ENCODE peak calls at places on chromosomes 11 and 22, in nine cellular contexts. Z is stomach; D is cardiac muscle cell; I is right atrium auricular region; Y is colonic mucosa; M is CD8-positive, alpha-beta T cell; V is lung; W is body of pancreas; L is tibial nerve. T is an unnamed sample. For H3K4me1 and H3K36me3, the result is how much of the 10 kb centered on the place peaks cover.

GRCh38 chr11:112085822-112086421 is 634 bp downstream of the TIMM8B start:
- DNase-seq in Z (no peak), D (peak), I (no peak), Y (peak), M (no peak), V (no peak), W (no peak), L (no peak), T (peak)

GRCh38 chr11:107282195-107282594 is 175.4 kb downstream of the CWF19L2 start:
- DNase-seq in Z (no peak), D (no peak), I (no peak), Y (no peak), M (no peak), V (no peak), W (no peak), L (no peak), T (no peak)

GRCh38 chr11:110762596-110762995 is 50.4 kb upstream of the ARHGAP20 start:
- DNase-seq in Z (no peak), D (no peak), I (no peak), Y (no peak), M (no peak), V (no peak), W (no peak), L (no peak), T (no peak)

GRCh38 chr22:43515902-43516301 is 104.1 kb downstream of the MPPED1 start:
- DNase-seq in Z (no peak), D (no peak), I (no peak), Y (no peak), M (no peak), V (no peak), W (no peak), L (no peak), T (no peak)

GRCh38 chr11:39209966-39210365 is 2249.5 kb downstream of the LRRC4C start:
- DNase-seq in Z (no peak), D (peak), I (no peak), Y (no peak), M (no peak), V (no peak), W (no peak), L (no peak), T (no peak)

GRCh38 chr11:47376543-47377371 is 1.6 kb downstream of the SPI1 start:
- DNase-seq in Z (no peak), D (no peak), I (no peak), Y (no peak), M (no peak), V (peak), W (no peak), L (no peak), T (no peak)

GRCh38 chr11:108340958-108341357 is 118.1 kb downstream of the ATM start:
- DNase-seq in Z (no peak), D (no peak), I (no peak), Y (no peak), M (no peak), V (no peak), W (no peak), L (no peak), T (no peak)

GRCh38 chr11:20207781-20208621 is 47.7 kb upstream of the DBX1 start:
- DNase-seq in Z (no peak), D (peak), I (no peak), Y (no peak), M (no peak), V (peak), W (no peak), L (no peak), T (no peak)

GRCh38 chr11:46298699-46299424 is 21.4 kb downstream of the CREB3L1 start:
- DNase-seq in Z (no peak), D (no peak), I (no peak), Y (no peak), M (no peak), V (no peak), W (no peak), L (no peak), T (no peak)

GRCh38 chr11:9386901-9387300 is 2.4 kb downstream of the IPO7 start:
- DNase-seq in Z (no peak), D (no peak), I (no peak), Y (no peak), M (no peak), V (no peak), W (no peak), L (no peak), T (no peak)

GRCh38 chr11:119974051-119974450 is 163.9 kb downstream of the TRIM29 start:
- DNase-seq in Z (no peak), D (no peak), I (no peak), Y (no peak), M (no peak), V (no peak), W (no peak), L (no peak), T (no peak)

GRCh38 chr22:39900306-39901227 is at the start of gene GRAP2:
- DNase-seq in Z (no peak), D (no peak), I (no peak), Y (no peak), M (peak), V (no peak), W (no peak), L (no peak), T (peak)

GRCh38 chr11:75244052-75244814 is 3.7 kb downstream of the TPBGL start:
- DNase-seq in Z (peak), D (no peak), I (no peak), Y (no peak), M (peak), V (no peak), W (no peak), L (no peak), T (no peak)

GRCh38 chr11:107043242-107043991 is 25.1 kb upstream of the GUCY1A2 start:
- DNase-seq in Z (no peak), D (no peak), I (no peak), Y (no peak), M (no peak), V (no peak), W (no peak), L (no peak), T (no peak)

GRCh38 chr22:44128961-44129613 is 51.6 kb upstream of the PARVG start:
- DNase-seq in Z (no peak), D (no peak), I (no peak), Y (no peak), M (no peak), V (no peak), W (no peak), L (no peak), T (no peak)

GRCh38 chr22:45010532-45010900 is 711 bp upstream of the PHF21B start:
- DNase-seq in Z (no peak), D (no peak), I (no peak), Y (no peak), M (no peak), V (no peak), W (no peak), L (no peak), T (no peak)

GRCh38 chr11:64246874-64247728 is at the start of gene PPP1R14B:
- DNase-seq in Z (peak), D (peak), I (peak), Y (peak), M (peak), V (peak), W (peak), L (peak), T (peak)

GRCh38 chr11:87015645-87016044 is 22.1 kb upstream of the TMEM135 start:
- DNase-seq in Z (no peak), D (no peak), I (no peak), Y (no peak), M (no peak), V (no peak), W (no peak), L (no peak), T (no peak)

GRCh38 chr11:63527667-63528066 is 8.9 kb upstream of the PLAAT4 start:
- DNase-seq in Z (no peak), D (no peak), I (no peak), Y (no peak), M (no peak), V (no peak), W (no peak), L (no peak), T (no peak)

GRCh38 chr11:8257003-8257664 is 6.5 kb downstream of the LMO1 start:
- DNase-seq in Z (peak), D (no peak), I (no peak), Y (no peak), M (no peak), V (no peak), W (peak), L (no peak), T (no peak)

GRCh38 chr11:72841397-72841796 is 27.2 kb downstream of the ATG16L2 start:
- DNase-seq in Z (no peak), D (no peak), I (no peak), Y (no peak), M (no peak), V (no peak), W (no peak), L (no peak), T (no peak)

GRCh38 chr11:113991170-113991569 is 16.3 kb downstream of the HTR3A start:
- DNase-seq in Z (no peak), D (peak), I (no peak), Y (no peak), M (no peak), V (no peak), W (no peak), L (no peak), T (no peak)

GRCh38 chr22:39920134-39920743 is 19.4 kb downstream of the GRAP2 start:
- DNase-seq in Z (no peak), D (no peak), I (no peak), Y (no peak), M (no peak), V (no peak), W (no peak), L (no peak), T (no peak)

GRCh38 chr11:20110908-20111669 is 49.2 kb downstream of the DBX1 start:
- DNase-seq in Z (peak), D (peak), I (no peak), Y (peak), M (peak), V (peak), W (peak), L (no peak), T (peak)

GRCh38 chr11:35943294-35943693 is 568 bp upstream of the LDLRAD3 start:
- DNase-seq in Z (no peak), D (no peak), I (no peak), Y (no peak), M (no peak), V (no peak), W (no peak), L (no peak), T (no peak)

GRCh38 chr11:9615031-9615451 is 41.6 kb downstream of the WEE1 start:
- DNase-seq in Z (no peak), D (no peak), I (no peak), Y (no peak), M (no peak), V (no peak), W (no peak), L (no peak), T (no peak)

GRCh38 chr22:17358394-17358793 is 10.9 kb upstream of the CECR2 start:
- DNase-seq in Z (no peak), D (no peak), I (no peak), Y (no peak), M (no peak), V (no peak), W (no peak), L (no peak), T (no peak)

GRCh38 chr11:70854201-70854600 is 398.2 kb downstream of the SHANK2 start:
- DNase-seq in Z (no peak), D (no peak), I (no peak), Y (no peak), M (no peak), V (no peak), W (no peak), L (no peak), T (no peak)

GRCh38 chr22:46370584-46371373 is 35.3 kb downstream of the TRMU start:
- DNase-seq in Z (no peak), D (no peak), I (no peak), Y (peak), M (peak), V (no peak), W (no peak), L (no peak), T (peak)

GRCh38 chr22:48574776-48575566 is 1252.7 kb downstream of the BRD1 start:
- DNase-seq in Z (no peak), D (peak), I (no peak), Y (peak), M (no peak), V (peak), W (peak), L (no peak), T (no peak)

GRCh38 chr11:85095239-85095638 is 531.9 kb downstream of the DLG2 start:
- DNase-seq in Z (no peak), D (no peak), I (no peak), Y (no peak), M (no peak), V (no peak), W (no peak), L (no peak), T (no peak)

GRCh38 chr11:706957-707816 is 1.2 kb downstream of the EPS8L2 start:
- DNase-seq in Z (peak), D (no peak), I (no peak), Y (peak), M (no peak), V (peak), W (peak), L (no peak), T (no peak)

GRCh38 chr11:1283091-1283511 is 26.3 kb downstream of the TOLLIP start:
- DNase-seq in Z (no peak), D (no peak), I (no peak), Y (no peak), M (no peak), V (no peak), W (no peak), L (no peak), T (no peak)

GRCh38 chr11:30128269-30128932 is 102.4 kb upstream of the FSHB start:
- DNase-seq in Z (no peak), D (peak), I (no peak), Y (no peak), M (no peak), V (no peak), W (peak), L (no peak), T (no peak)

GRCh38 chr22:38176170-38176741 is 5.4 kb downstream of the PLA2G6 start:
- DNase-seq in Z (peak), D (no peak), I (peak), Y (no peak), M (peak), V (peak), W (peak), L (peak), T (peak)

GRCh38 chr11:2142300-2142759 is 3.1 kb upstream of the IGF2 start:
- DNase-seq in Z (no peak), D (no peak), I (no peak), Y (no peak), M (no peak), V (no peak), W (no peak), L (no peak), T (no peak)

GRCh38 chr22:34997921-34998320 is 68.0 kb upstream of the ISX start:
- DNase-seq in Z (no peak), D (no peak), I (no peak), Y (no peak), M (no peak), V (no peak), W (no peak), L (no peak), T (no peak)
- H3K4me1 ChIP-seq in Z (under half), D (under half), I (under half), Y (under half), M (under half), V (under half), W (under half), L (under half), T (under half)

GRCh38 chr11:34850339-34850738 is 65.8 kb downstream of the APIP start:
- DNase-seq in Z (no peak), D (no peak), I (peak), Y (peak), M (no peak), V (no peak), W (no peak), L (no peak), T (no peak)
- H3K36me3 ChIP-seq in Z (under half), D (under half), I (under half), Y (under half), M (under half), V (under half), W (under half), L (under half), T (under half)

DNA sequence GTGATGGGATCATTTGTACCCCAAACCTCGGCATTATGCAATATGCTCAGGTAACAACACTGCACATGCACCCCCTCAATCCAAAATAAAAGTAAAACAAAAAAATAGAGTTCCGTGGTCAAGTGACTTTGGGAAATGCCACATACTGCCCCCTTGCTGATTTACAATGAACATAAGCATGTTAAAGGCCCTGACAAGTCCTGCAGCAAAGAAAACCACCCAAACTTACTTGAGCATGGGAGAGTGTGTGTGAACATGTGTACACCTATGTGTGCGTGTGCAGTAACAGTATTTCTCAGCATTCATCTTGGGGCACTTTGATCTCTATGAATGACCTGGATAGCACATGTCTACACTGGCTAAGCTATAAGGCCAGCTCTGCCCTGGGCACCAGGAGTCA is 15.8 kb upstream of the IGSF22 start:
- DNase-seq in Z (no peak), D (no peak), I (no peak), Y (no peak), M (no peak), V (no peak), W (no peak), L (no peak), T (no peak)
- H3K4me1 ChIP-seq in Z (under half), D (under half), I (under half), Y (under half), M (under half), V (under half), W (under half), L (under half), T (under half)

GRCh38 chr22:30007361-30007760 is 72.9 kb upstream of the HORMAD2 start:
- DNase-seq in Z (no peak), D (no peak), I (no peak), Y (no peak), M (no peak), V (no peak), W (no peak), L (no peak), T (no peak)
- H3K36me3 ChIP-seq in Z (half or more), D (under half), I (under half), Y (under half), M (under half), V (under half), W (under half), L (under half), T (under half)

T was measured in CD8-positive, alpha-beta memory T cell.